ENCODE peak calls at places on chromosomes 13 and 19, in four cellular contexts. N, P, B and A are unnamed samples.

GRCh38 chr13:21458816-21459701 is at the start of gene ZDHHC20:
- DNase-seq in P (peak; percentile 93), B (peak; percentile 94), N (no peak), A (peak; percentile 98)

GRCh38 chr13:20580257-20580656 is 13.3 kb downstream of the IFT88 start:
- DNase-seq in P (no peak), N (no peak), B (no peak), A (no peak)

GRCh38 chr13:87147076-87147475 is 524.1 kb upstream of the SLITRK5 start:
- DNase-seq in P (no peak), B (no peak), N (no peak), A (no peak)

GRCh38 chr13:51590966-51591627 is 6.8 kb downstream of the WDFY2 start:
- DNase-seq in B (no peak), P (no peak), N (peak; percentile 92), A (no peak)

GRCh38 chr19:1826557-1827521 is 14.8 kb upstream of the ATP8B3 start:
- DNase-seq in P (no peak), B (no peak), N (no peak), A (no peak)

GRCh38 chr13:99757756-99758464 is 213.7 kb downstream of the ZIC5 start:
- DNase-seq in P (no peak), B (no peak), N (no peak), A (no peak)

GRCh38 chr13:97279913-97280312 is 57.8 kb downstream of the MBNL2 start:
- DNase-seq in P (no peak), B (no peak), N (no peak), A (no peak)

GRCh38 chr13:29958476-29958875 is 108.1 kb upstream of the UBL3 start:
- DNase-seq in P (no peak), N (no peak), B (no peak), A (no peak)

GRCh38 chr13:50798923-50799322 is 44.6 kb downstream of the DLEU7 start:
- DNase-seq in N (peak; percentile 16), P (no peak), B (no peak), A (no peak)

GRCh38 chr13:27053902-27054595 is 117.6 kb downstream of the USP12 start:
- DNase-seq in P (no peak), N (peak; percentile 41), B (no peak), A (no peak)

GRCh38 chr13:106477303-106477702 is 58.2 kb downstream of the EFNB2 start:
- DNase-seq in B (no peak), N (no peak), P (no peak), A (no peak)

GRCh38 chr13:110306960-110307696 is at the start of the genes COL4A1 and COL4A2:
- DNase-seq in B (no peak), P (peak; percentile 68), N (no peak), A (no peak)

GRCh38 chr13:19927117-19927734 is 31.3 kb upstream of the ZMYM2 start:
- DNase-seq in B (no peak), N (no peak), P (no peak), A (no peak)

GRCh38 chr13:76512676-76513277 is 373.4 kb downstream of the KCTD12 start:
- DNase-seq in P (no peak), N (peak; percentile 85), B (no peak), A (no peak)

GRCh38 chr13:49060698-49061387 is 85.1 kb downstream of the FNDC3A start:
- DNase-seq in P (no peak), N (no peak), B (no peak), A (no peak)

GRCh38 chr13:20400774-20401173 is 124.9 kb downstream of the CRYL1 start:
- DNase-seq in N (no peak), B (no peak), P (no peak), A (no peak)

GRCh38 chr19:48954595-48955307 is at the start of gene BAX:
- DNase-seq in N (peak; percentile 87), P (peak; percentile 98), B (peak; percentile 86), A (peak; percentile 93)

GRCh38 chr19:2488942-2489731 is 13.2 kb downstream of the GADD45B start:
- DNase-seq in N (no peak), P (peak; percentile 79), B (no peak), A (peak; percentile 44)

GRCh38 chr13:35824395-35824794 is 306.8 kb downstream of the DCLK1 start:
- DNase-seq in B (no peak), N (no peak), P (no peak), A (no peak)

GRCh38 chr19:46606681-46607440 is 5.7 kb downstream of the CALM3 start:
- DNase-seq in P (peak; percentile 34), B (no peak), N (no peak), A (no peak)

GRCh38 chr13:26061947-26062346 is 10.1 kb upstream of the SHISA2 start:
- DNase-seq in N (no peak), P (no peak), B (no peak), A (no peak)

GRCh38 chr19:13978306-13978705 is 26.0 kb downstream of the DCAF15 start:
- DNase-seq in P (peak; percentile 86), B (no peak), N (peak; percentile 11), A (no peak)

GRCh38 chr19:1360818-1361461 is 22.8 kb upstream of the NDUFS7 start:
- DNase-seq in P (no peak), N (peak; percentile 69), B (no peak), A (no peak)

GRCh38 chr13:110640591-110641029 is 25.3 kb downstream of the NAXD start:
- DNase-seq in P (no peak), B (no peak), N (no peak), A (no peak)

GRCh38 chr13:20703785-20704458 is 423 bp downstream of the IL17D start:
- DNase-seq in N (no peak), B (peak; percentile 71), P (peak; percentile 90), A (peak; percentile 72)

GRCh38 chr13:89783221-89783755 is 1564.2 kb upstream of the MIR17HG start:
- DNase-seq in B (no peak), P (no peak), N (no peak), A (no peak)

GRCh38 chr13:109272595-109273325 is 513.6 kb downstream of the IRS2 start:
- DNase-seq in P (no peak), B (no peak), N (no peak), A (no peak)

GRCh38 chr13:96431044-96431581 is 341.2 kb downstream of the HS6ST3 start:
- DNase-seq in B (no peak), P (no peak), N (no peak), A (no peak)

GRCh38 chr13:73656863-73657262 is 477.3 kb downstream of the KLF12 start:
- DNase-seq in B (no peak), P (no peak), N (no peak), A (no peak)

GRCh38 chr13:113209336-113209879 is at the start of gene CUL4A:
- DNase-seq in P (peak; percentile 87), N (no peak), B (peak; percentile 75), A (no peak)

GRCh38 chr13:113208424-113209335 is at the start of gene PCID2:
- DNase-seq in N (no peak), B (peak; percentile 95), P (peak; percentile 95), A (peak; percentile 99)

GRCh38 chr13:113209880-113210421 is 538 bp downstream of the CUL4A start:
- DNase-seq in N (no peak), P (peak; percentile 80), B (peak; percentile 75), A (peak; percentile 65)

GRCh38 chr13:113210834-113211233 is 1.4 kb downstream of the CUL4A start:
- DNase-seq in N (no peak), P (no peak), B (no peak), A (no peak)

DNA sequence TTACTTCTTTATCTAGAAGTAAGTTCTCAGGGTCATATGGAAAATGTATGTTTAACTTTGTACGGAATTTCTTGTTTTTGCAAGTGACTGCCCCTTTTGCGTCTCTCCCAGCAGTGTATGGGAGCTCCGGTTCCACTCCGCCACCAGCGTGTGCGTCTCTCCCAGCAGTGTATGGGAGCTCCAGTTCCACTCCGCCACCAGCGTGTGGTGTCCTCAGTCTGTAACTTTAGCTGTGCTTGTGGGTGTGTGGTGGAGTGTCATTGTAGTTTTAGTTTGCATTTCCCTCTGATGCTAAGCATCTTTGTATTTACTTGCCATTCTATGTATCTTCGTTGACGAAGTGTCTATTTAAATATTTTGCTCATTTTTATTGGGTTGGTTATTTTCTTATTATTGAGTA is 2.4 kb downstream of the CUL4A start:
- DNase-seq in N (no peak), P (no peak), B (no peak), A (no peak)
- TF ChIP-seq CTCF in N (peak; percentile 29), P (no peak), B (no peak), A (no peak)

DNA sequence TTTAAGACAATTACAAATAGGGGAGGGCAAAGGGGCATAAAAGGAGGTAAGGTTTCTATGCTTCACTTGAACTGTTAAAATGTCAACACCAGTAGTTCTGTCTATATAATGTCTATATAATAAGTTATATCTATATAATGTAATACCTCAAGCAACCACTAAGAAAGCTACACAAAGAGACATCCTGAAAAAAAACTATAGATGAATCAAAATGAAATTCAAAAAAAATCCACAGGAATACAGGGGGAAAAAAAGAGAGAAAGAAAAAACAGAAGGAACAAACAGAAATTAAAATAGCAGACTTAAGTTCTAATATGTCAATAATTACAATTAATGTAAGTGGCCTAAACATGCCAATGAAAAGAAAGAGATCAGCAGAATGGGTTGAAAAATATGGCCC is 186.0 kb downstream of the KCTD15 start:
- DNase-seq in P (no peak), N (no peak), B (no peak), A (no peak)
- TF ChIP-seq CTCF in P (no peak), N (no peak), B (no peak), A (no peak)

GRCh38 chr19:54183431-54183830 is 5.9 kb downstream of the MBOAT7 start:
- DNase-seq in P (peak; percentile 28), B (no peak), N (no peak), A (no peak)

GRCh38 chr19:54178581-54179261 is 5.8 kb upstream of the TMC4 start:
- DNase-seq in P (no peak), N (no peak), B (peak; percentile 47), A (no peak)

GRCh38 chr19:54180691-54181091 is 7.7 kb upstream of the TMC4 start:
- DNase-seq in P (peak; percentile 40), N (no peak), B (no peak), A (no peak)

GRCh38 chr19:54179262-54179587 is 6.3 kb upstream of the TMC4 start:
- DNase-seq in N (no peak), P (no peak), B (no peak), A (no peak)

DNA sequence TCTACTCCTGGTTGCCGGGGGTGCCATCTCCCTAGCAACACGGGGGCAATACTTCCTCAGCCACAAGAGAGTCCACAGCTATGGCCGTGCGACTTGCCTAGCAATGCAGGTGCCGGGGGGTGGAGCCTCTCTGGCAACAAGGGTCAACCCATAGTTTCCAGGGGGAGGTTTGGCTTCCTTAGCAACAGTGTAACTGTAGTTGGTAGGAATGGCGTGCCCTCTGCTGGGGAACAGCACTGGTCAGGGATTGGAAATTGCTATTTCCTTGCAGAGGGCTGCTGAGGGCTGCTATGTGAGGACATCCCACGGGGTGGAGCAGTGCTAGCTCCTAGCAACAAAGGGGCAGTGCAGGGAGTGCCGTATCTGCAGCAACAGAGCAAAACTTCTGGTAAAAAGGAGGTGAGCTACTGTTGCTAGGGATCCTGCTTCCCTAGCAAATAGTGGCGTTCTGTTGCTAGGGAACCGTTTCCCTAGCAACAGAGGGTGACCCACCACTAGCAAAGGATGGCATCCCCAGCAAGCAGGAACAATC is 7.0 kb upstream of the TMC4 start:
- DNase-seq in P (peak; percentile 47), B (no peak), N (no peak), A (no peak)
- TF ChIP-seq CTCF in P (no peak), B (no peak), N (peak; percentile 36), A (no peak)

DNA sequence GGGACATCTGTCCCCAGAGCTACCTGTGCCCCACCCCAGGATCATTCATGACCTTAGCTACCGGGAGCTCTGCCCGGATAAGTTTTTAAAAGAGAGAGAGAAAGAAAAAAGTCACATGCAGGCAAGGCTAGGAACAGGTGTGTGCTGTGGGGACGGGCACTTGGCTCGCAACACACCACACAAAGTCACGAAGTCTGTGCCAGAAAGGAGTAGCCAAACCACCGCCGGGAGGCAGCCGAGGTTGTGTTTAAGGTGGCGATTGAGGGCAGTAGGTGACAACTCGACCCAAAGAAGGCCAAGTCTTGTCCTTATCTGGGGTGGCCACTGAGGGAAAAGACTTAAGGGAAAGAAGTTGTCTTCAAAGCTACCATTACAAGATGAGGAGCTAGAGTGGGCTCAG is 4.6 kb upstream of the TSHZ3 start:
- DNase-seq in B (no peak), P (no peak), N (no peak), A (no peak)
- TF ChIP-seq CTCF in B (no peak), P (no peak), N (no peak), A (no peak)